ENCODE peak calls at places on chromosome 4, in four cellular contexts. Q is aorta; H is CD4-positive, alpha-beta T cell; V is cardiac muscle cell. A is an unnamed sample.

GRCh38 chr4:126223784-126224407 is 909.1 kb downstream of the FAT4 start:
- DNase-seq in V (peak; percentile 41), Q (no peak), H (no peak), A (no peak)

GRCh38 chr4:7183161-7183560 is 9.2 kb upstream of the SORCS2 start:
- DNase-seq in H (no peak), Q (no peak), V (no peak), A (no peak)

GRCh38 chr4:67332627-67333026 is 212.7 kb downstream of the CENPC start:
- DNase-seq in H (no peak), Q (no peak), V (peak; percentile 18), A (no peak)

GRCh38 chr4:117376700-117377099 is 291.3 kb upstream of the TRAM1L1 start:
- DNase-seq in Q (no peak), V (no peak), H (no peak), A (no peak)

GRCh38 chr4:77927991-77928925 is 65.6 kb downstream of the MRPL1 start:
- DNase-seq in V (peak; percentile 59), Q (no peak), H (no peak), A (no peak)

GRCh38 chr4:108449139-108449538 is 171.2 kb upstream of the RPL34 start:
- DNase-seq in H (no peak), V (no peak), Q (no peak), A (no peak)

GRCh38 chr4:7083597-7084563 is 16.0 kb upstream of the GRPEL1 start:
- DNase-seq in H (no peak), Q (no peak), V (no peak), A (no peak)

GRCh38 chr4:912548-913279 is 19.4 kb downstream of the GAK start:
- DNase-seq in V (no peak), Q (peak; percentile 23), H (no peak), A (no peak)

GRCh38 chr4:170068438-170069128 is 21.2 kb downstream of the AADAT start:
- DNase-seq in V (no peak), Q (no peak), H (no peak), A (no peak)

GRCh38 chr4:156607198-156607498 is 364.5 kb downstream of the PDGFC start:
- DNase-seq in Q (no peak), H (no peak), V (no peak), A (no peak)

GRCh38 chr4:3791910-3792542 is 25.8 kb downstream of the ADRA2C start:
- DNase-seq in Q (peak; percentile 48), V (peak; percentile 39), H (no peak), A (peak; percentile 64)

GRCh38 chr4:2630556-2631273 is 94.3 kb downstream of the FAM193A start:
- DNase-seq in Q (no peak), H (no peak), V (no peak), A (no peak)

GRCh38 chr4:77385124-77385969 is 220.3 kb upstream of the CXCL13 start:
- DNase-seq in V (peak; percentile 82), Q (peak; percentile 56), H (peak; percentile 22), A (peak; percentile 52)

GRCh38 chr4:156594619-156595018 is 377.0 kb downstream of the PDGFC start:
- DNase-seq in V (peak; percentile 33), H (no peak), Q (peak; percentile 84), A (peak; percentile 77)

GRCh38 chr4:146059153-146059552 is 116.4 kb upstream of the LSM6 start:
- DNase-seq in Q (no peak), H (no peak), V (no peak), A (no peak)

GRCh38 chr4:164488114-164488513 is 265.8 kb upstream of the SMIM31 start:
- DNase-seq in V (no peak), H (no peak), Q (no peak), A (no peak)

GRCh38 chr4:154471924-154472323 is 19.7 kb downstream of the DCHS2 start:
- DNase-seq in Q (no peak), V (no peak), H (no peak), A (no peak)

GRCh38 chr4:44493924-44494323 is 45.3 kb upstream of the KCTD8 start:
- DNase-seq in H (no peak), Q (no peak), V (peak; percentile 6), A (no peak)

GRCh38 chr4:26964512-26964911 is 103.9 kb downstream of the STIM2 start:
- DNase-seq in Q (no peak), V (no peak), H (no peak), A (no peak)

GRCh38 chr4:70734168-70734954 is 12.6 kb downstream of the RUFY3 start:
- DNase-seq in Q (no peak), H (no peak), V (peak; percentile 69), A (no peak)

GRCh38 chr4:22315643-22316042 is 200.2 kb downstream of the ADGRA3 start:
- DNase-seq in H (no peak), Q (no peak), V (peak; percentile 2), A (no peak)

GRCh38 chr4:149166365-149166764 is 649.3 kb downstream of the IQCM start:
- DNase-seq in Q (no peak), V (no peak), H (no peak), A (no peak)

GRCh38 chr4:749771-750666 is 44.4 kb downstream of the PCGF3 start:
- DNase-seq in Q (peak; percentile 61), H (no peak), V (peak; percentile 74), A (no peak)

DNA sequence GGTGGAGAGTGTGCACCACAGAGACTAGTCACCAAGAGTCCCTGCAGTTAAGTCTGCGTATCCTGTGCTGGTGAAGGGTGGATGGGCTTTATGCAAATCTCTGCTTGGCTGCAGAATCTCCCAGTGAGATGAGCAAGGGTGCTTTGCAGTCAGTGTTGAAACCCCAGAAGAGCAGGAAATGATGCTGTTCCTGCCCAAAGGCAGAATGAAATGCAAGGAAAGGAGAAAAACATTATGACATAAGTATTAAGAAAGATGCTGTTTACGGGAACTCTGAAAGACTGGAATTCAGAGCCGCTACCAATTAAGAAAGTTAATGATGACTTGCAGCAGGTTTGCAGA is 25.4 kb upstream of the ACSL1 start:
- DNase-seq in V (peak; percentile 84), H (no peak), Q (peak; percentile 60), A (no peak)
- H3K27ac ChIP-seq in V (no peak overlapping the region), H (no peak overlapping the region), Q (no peak overlapping the region), A (no peak overlapping the region)

DNA sequence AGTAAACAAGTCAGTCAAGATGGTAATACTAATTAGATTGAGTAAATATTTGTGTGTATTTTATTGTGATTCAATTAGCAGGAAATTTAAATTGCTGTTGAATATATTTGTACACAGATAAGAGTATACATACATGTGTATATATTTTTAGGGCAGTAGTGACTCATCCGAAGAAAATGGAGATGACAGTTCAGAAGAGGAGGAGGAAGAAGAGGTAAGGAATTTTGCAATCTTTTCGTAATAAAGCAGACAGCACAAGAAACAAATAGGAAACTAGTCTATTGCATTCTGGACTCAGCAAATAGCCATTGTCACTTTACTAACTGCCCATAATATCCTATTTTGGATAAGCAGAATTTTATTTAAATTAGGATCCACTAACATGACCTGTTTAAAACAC is 6.6 kb downstream of the IBSP start:
- DNase-seq in V (peak; percentile 39), Q (no peak), H (no peak), A (no peak)
- H3K27ac ChIP-seq in V (no peak overlapping the region), Q (no peak overlapping the region), H (no peak overlapping the region), A (no peak overlapping the region)

GRCh38 chr4:153217440-153217839 is 13.2 kb downstream of the TRIM2 start:
- DNase-seq in Q (no peak), H (no peak), V (no peak), A (no peak)

GRCh38 chr4:153218961-153219360 is 14.7 kb downstream of the TRIM2 start:
- DNase-seq in Q (no peak), V (no peak), H (no peak), A (no peak)

GRCh38 chr4:153215976-153216375 is 11.7 kb downstream of the TRIM2 start:
- DNase-seq in V (no peak), H (no peak), Q (no peak), A (no peak)

GRCh38 chr4:153212755-153213154 is 8.5 kb downstream of the TRIM2 start:
- DNase-seq in Q (no peak), V (no peak), H (no peak), A (no peak)

DNA sequence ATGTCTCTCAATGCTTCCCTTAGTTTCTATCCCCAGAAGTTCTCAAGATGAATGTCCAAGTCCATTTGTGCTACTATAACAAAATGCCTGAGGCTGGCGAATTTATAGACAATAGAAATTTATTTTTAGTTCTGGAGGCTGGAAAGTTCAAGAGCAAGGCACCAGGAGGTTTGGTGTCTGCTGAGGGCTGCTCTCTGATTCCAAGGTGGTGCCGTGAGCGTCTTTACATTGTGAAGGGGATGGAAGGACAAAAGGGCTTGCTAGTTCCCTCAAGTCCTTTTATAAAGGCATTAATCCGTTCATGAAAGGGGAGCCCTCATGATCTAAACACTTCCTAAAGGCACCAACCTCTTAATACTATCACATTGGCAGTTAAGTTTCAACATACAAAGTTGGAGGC is 12.3 kb downstream of the TRIM2 start:
- DNase-seq in Q (no peak), H (no peak), V (no peak), A (no peak)
- H3K27ac ChIP-seq in Q (no peak overlapping the region), H (no peak overlapping the region), V (no peak overlapping the region), A (no peak overlapping the region)

GRCh38 chr4:8601556-8601955 is 9.0 kb downstream of the CPZ start:
- DNase-seq in H (no peak), V (no peak), Q (no peak), A (no peak)
- H3K27ac ChIP-seq in H (no peak overlapping the region), V (no peak overlapping the region), Q (no peak overlapping the region), A (no peak overlapping the region)

A was measured in heart left ventricle.